ENCODE peak calls at places on chromosomes 4 and X, in five cellular contexts. W, S, B, G and J are unnamed samples.

GRCh38 chrX:2928127-2928582 is 984 bp downstream of the ARSD start:
- DNase-seq in G (no peak), B (peak; percentile 19), W (no peak), S (peak; percentile 16), J (peak; percentile 77)

GRCh38 chrX:50456712-50457484 is 13.7 kb downstream of the DGKK start:
- DNase-seq in B (no peak), W (no peak), G (no peak), S (no peak), J (no peak)

GRCh38 chrX:23386260-23386659 is 51.6 kb downstream of the PTCHD1 start:
- DNase-seq in S (no peak), W (no peak), G (no peak), B (no peak), J (no peak)

GRCh38 chr4:8478801-8479744 is 38.5 kb downstream of the TRMT44 start:
- DNase-seq in B (no peak), W (no peak), G (no peak), S (no peak), J (no peak)

GRCh38 chr4:30754021-30754420 is 33.9 kb downstream of the PCDH7 start:
- DNase-seq in G (no peak), S (no peak), W (no peak), B (no peak), J (no peak)

GRCh38 chrX:86028681-86029080 is 18.7 kb downstream of the CHM start:
- DNase-seq in S (no peak), W (no peak), G (no peak), B (no peak), J (no peak)

GRCh38 chrX:54807524-54808108 is at the start of gene MAGED2:
- DNase-seq in G (peak; percentile 34), B (no peak), W (no peak), S (peak; percentile 14), J (no peak)

GRCh38 chr4:24514808-24515207 is 69.5 kb downstream of the DHX15 start:
- DNase-seq in W (no peak), G (no peak), S (no peak), B (no peak), J (no peak)

GRCh38 chr4:8886625-8887406 is 15.2 kb upstream of the HMX1 start:
- DNase-seq in W (no peak), B (no peak), S (no peak), G (no peak), J (no peak)

GRCh38 chrX:106932960-106933537 is 12.8 kb downstream of the CLDN2 start:
- DNase-seq in G (peak; percentile 19), B (no peak), S (no peak), W (peak; percentile 35), J (no peak)

GRCh38 chrX:13685126-13685763 is 3.7 kb upstream of the RAB9A start:
- DNase-seq in W (peak; percentile 37), B (no peak), S (no peak), G (no peak), J (no peak)

GRCh38 chr4:107167051-107167450 is 130.9 kb upstream of the DKK2 start:
- DNase-seq in B (no peak), W (no peak), S (no peak), G (no peak), J (no peak)

GRCh38 chrX:63809158-63809557 is 24.1 kb upstream of the ARHGEF9 start:
- DNase-seq in W (no peak), B (no peak), G (no peak), S (no peak), J (no peak)

GRCh38 chr4:116180056-116180690 is 905.2 kb downstream of the TRAM1L1 start:
- DNase-seq in W (peak; percentile 9), B (no peak), S (no peak), G (no peak), J (no peak)

GRCh38 chrX:69186651-69187050 is 21.4 kb upstream of the PJA1 start:
- DNase-seq in S (no peak), G (no peak), B (no peak), W (no peak), J (no peak)

GRCh38 chrX:55907968-55908607 is 190.5 kb downstream of the RRAGB start:
- DNase-seq in G (peak; percentile 40), B (no peak), S (peak; percentile 31), W (peak; percentile 4), J (peak; percentile 18)

GRCh38 chr4:94225449-94225848 is 17.8 kb downstream of the SMARCAD1 start:
- DNase-seq in G (no peak), B (no peak), S (no peak), W (no peak), J (no peak)

GRCh38 chr4:183129675-183130074 is 30.6 kb downstream of the WWC2 start:
- DNase-seq in W (no peak), S (no peak), B (no peak), G (no peak), J (no peak)

GRCh38 chr4:1598641-1599481 is 85.3 kb downstream of the FAM53A start:
- DNase-seq in S (no peak), B (no peak), G (no peak), W (no peak), J (peak; percentile 8)

GRCh38 chr4:61714387-61714890 is 514.3 kb downstream of the ADGRL3 start:
- DNase-seq in S (no peak), W (no peak), G (no peak), B (no peak), J (no peak)

GRCh38 chr4:123418486-123418931 is 21.9 kb downstream of the SPRY1 start:
- DNase-seq in B (no peak), W (no peak), G (no peak), S (no peak), J (no peak)

GRCh38 chr4:137156054-137156453 is 376.2 kb downstream of the PCDH18 start:
- DNase-seq in G (no peak), W (no peak), B (no peak), S (no peak), J (no peak)

DNA sequence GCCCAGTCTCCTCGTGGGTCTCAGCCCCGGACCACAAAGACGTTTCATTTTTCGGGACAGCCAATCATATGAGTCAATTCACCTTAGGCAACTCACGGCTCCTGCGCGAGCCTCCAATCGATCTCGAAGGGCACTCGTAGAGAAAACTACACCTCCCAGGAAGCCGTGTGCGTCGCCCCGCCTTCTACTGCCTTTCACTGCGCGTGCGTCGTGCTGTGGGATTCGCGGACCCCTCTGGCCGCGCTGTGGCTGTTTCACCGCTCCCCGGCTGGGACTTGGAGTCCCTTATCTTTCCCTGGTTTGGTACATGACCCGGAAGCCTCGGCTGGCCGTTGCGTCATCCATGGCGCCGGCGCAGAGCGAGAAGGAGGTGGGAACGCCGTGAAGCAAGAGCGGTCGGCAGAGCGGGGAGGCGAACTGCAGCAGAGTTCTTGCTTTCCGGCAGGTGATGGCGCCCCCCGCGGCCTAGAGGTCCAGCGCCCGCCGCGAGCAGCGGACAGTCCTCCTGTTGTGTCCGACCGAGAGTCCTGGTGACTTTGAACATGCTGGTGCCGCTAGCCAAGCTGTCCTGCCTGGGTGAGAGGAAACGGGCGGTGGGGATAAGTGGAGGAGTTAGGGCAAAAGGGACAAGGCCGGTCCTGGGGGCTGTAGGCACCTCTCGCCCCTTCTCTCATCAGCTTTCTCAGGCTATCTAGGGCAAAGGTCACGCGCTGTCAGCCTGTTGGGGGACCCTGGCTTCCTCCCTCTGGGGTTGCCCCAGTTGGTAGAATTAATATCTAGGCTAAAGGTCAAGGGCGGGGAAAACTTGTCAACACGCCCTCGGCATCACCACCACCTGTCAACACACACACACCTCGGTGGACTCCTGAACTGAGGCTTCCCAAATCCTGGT is at the start of gene ETFDH:
- DNase-seq in B (peak; percentile 98), G (peak; percentile 99), W (peak; percentile 99), S (peak; percentile 99), J (peak; percentile 99)
- TF ChIP-seq POLR2A in B (peak; percentile 58), G (peak; percentile 93), W (no peak), S (no peak), J (peak; percentile 95)

GRCh38 chr4:109708435-109708834 is 5.2 kb upstream of the CASP6 start:
- DNase-seq in G (no peak), B (no peak), W (no peak), S (no peak), J (no peak)

GRCh38 chr4:109703664-109704351 is 563 bp upstream of the CASP6 start:
- DNase-seq in S (no peak), W (no peak), B (no peak), G (no peak), J (no peak)

GRCh38 chr4:109701566-109702399 is 1.5 kb downstream of the CASP6 start:
- DNase-seq in W (no peak), B (no peak), G (no peak), S (no peak), J (no peak)

GRCh38 chr4:109699553-109700225 is 3.6 kb downstream of the CASP6 start:
- DNase-seq in B (no peak), S (no peak), G (no peak), W (no peak), J (no peak)

GRCh38 chr4:109702950-109703663 is at the start of gene CASP6:
- DNase-seq in S (peak; percentile 73), B (peak; percentile 10), W (peak; percentile 73), G (peak; percentile 83), J (peak; percentile 95)
- TF ChIP-seq POLR2A in S (no peak), B (peak; percentile 12), W (peak; percentile 42), G (peak; percentile 32), J (peak; percentile 63)

GRCh38 chrX:38859602-38860001 is 58.3 kb downstream of the MID1IP1 start:
- DNase-seq in S (no peak), G (no peak), B (no peak), W (no peak), J (no peak)

GRCh38 chrX:38860106-38861013 is 59.1 kb downstream of the MID1IP1 start:
- DNase-seq in G (no peak), W (no peak), B (no peak), S (no peak), J (no peak)

GRCh38 chrX:38862100-38862499 is 60.8 kb downstream of the MID1IP1 start:
- DNase-seq in S (no peak), W (no peak), G (no peak), B (no peak), J (no peak)

GRCh38 chrX:38864165-38864564 is 62.9 kb downstream of the MID1IP1 start:
- DNase-seq in W (no peak), G (no peak), S (no peak), B (no peak), J (no peak)

DNA sequence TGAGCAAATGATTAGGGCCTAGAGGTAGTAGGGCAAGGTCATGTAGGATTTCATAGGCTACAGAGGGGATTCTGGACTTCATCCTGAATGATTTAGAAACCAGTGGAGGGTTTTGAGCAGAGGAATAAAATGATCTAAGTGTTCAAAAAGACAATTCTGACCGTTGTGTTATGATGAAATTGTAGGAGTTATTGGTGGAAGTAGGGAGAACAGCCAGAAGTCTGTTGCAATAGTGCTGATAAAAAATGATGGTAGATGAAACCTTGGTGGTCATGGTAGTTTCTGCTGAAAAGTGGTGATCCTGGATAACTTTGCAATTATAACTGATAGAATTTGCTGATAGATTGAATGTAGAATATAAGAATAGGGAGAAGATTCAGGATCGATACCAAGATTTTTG is 60.2 kb downstream of the MID1IP1 start:
- DNase-seq in B (no peak), S (no peak), W (no peak), G (no peak), J (no peak)
- TF ChIP-seq POLR2A in B (no peak), S (no peak), W (no peak), G (no peak), J (no peak)

GRCh38 chrX:136867096-136867491 is 13.4 kb downstream of the RBMX start:
- DNase-seq in B (no peak), S (no peak), W (no peak), G (no peak), J (no peak)

GRCh38 chrX:136867518-136867917 is 13.0 kb downstream of the RBMX start:
- DNase-seq in W (no peak), G (no peak), B (no peak), S (no peak), J (no peak)

GRCh38 chrX:136870064-136870463 is 10.5 kb downstream of the RBMX start:
- DNase-seq in G (no peak), B (no peak), S (no peak), W (no peak), J (no peak)

GRCh38 chrX:136866337-136867095 is 14.0 kb downstream of the RBMX start:
- DNase-seq in S (no peak), B (no peak), G (no peak), W (peak; percentile 12), J (no peak)

GRCh38 chrX:136868283-136869055 is 12.1 kb downstream of the RBMX start:
- DNase-seq in B (no peak), W (no peak), S (no peak), G (no peak), J (no peak)
- TF ChIP-seq POLR2A in B (no peak), W (no peak), S (no peak), G (no peak), J (no peak)